ENCODE peak calls at places on chromosome 6, in four cellular contexts. I, Z, B and U are unnamed samples.
A peak's percentile ranks its signal among the peaks of the same experiment; 100 is the strongest.

GRCh38 chr6:44727651-44728630 is 340.4 kb downstream of the CDC5L start:
- DNase-seq in I (no peak), Z (no peak), B (no peak), U (no peak)

GRCh38 chr6:136160255-136160654 is 89.9 kb downstream of the MTFR2 start:
- DNase-seq in I (no peak), Z (no peak), B (no peak), U (no peak)

GRCh38 chr6:131082335-131082734 is 19.3 kb upstream of the EPB41L2 start:
- DNase-seq in I (no peak), Z (no peak), B (no peak), U (no peak)

GRCh38 chr6:16854986-16855385 is 93.7 kb upstream of the ATXN1 start:
- DNase-seq in I (no peak), Z (no peak), B (no peak), U (no peak)

GRCh38 chr6:149756261-149756636 is 6.7 kb downstream of the PCMT1 start:
- DNase-seq in I (no peak), Z (no peak), B (no peak), U (no peak)

GRCh38 chr6:80528115-80528514 is 421.6 kb downstream of the BCKDHB start:
- DNase-seq in I (no peak), Z (no peak), B (no peak), U (no peak)

GRCh38 chr6:39322306-39322850 is at the start of gene KCNK16:
- DNase-seq in I (no peak), Z (no peak), B (no peak), U (no peak)

GRCh38 chr6:84220809-84221409 is 6.5 kb downstream of the CEP162 start:
- DNase-seq in I (no peak), Z (peak; percentile 11), B (peak; percentile 7), U (no peak)

GRCh38 chr6:1473598-1473997 is 84.2 kb downstream of the FOXF2 start:
- DNase-seq in I (no peak), Z (no peak), B (no peak), U (no peak)

GRCh38 chr6:112694986-112695385 is 347.9 kb downstream of the RFPL4B start:
- DNase-seq in I (no peak), Z (no peak), B (no peak), U (no peak)

DNA sequence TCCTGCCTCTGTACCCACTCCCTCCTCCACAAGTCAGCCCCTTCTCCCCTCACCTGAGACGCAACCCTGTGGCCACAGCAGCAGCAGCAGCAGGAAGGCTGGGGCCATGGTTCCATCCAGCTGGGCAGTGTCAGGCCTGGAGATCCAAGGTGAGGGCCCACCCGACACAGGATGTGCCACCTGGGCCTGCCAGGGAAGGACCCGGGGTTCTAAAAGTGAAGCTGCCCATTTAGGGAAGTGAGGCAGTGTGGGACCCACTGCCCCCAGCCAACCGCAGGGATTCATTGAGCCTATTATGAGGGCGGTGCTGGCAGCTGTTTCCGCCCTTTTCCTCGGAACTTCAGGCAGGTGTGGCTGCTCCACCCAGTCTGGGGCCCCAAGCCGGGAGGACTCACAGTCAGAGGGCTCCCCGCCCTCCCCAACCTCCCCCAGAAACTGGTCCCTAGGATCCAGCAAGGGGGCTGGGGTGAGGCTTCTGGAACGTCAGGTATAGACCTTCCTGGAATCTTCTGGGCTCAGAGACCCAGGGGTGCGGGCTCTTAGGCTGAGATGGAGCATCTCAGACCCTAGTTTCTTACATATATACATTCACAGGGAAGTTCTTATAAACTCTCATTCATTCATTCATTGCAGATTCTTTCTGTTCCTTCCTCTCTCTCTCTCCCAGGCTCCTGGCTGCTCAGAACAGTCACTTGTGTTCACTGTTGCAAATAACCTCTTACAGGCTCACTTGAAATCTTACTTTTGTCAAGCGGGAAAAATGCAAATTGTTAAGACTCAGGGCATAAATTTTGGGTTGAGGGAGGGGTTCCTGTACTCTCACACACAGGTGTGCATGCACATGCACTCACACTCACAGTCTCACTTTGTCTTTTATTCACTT is at the start of gene TREML2:
- DNase-seq in I (peak; percentile 92), Z (peak; percentile 67), B (no peak), U (no peak)
- H3K4me3 ChIP-seq in I (peak within 1 kb of the TSS; percentile 21), Z (peak within 1 kb of the TSS; percentile 5), B (no peak within 1 kb of the TSS), U (no peak within 1 kb of the TSS)

GRCh38 chr6:37559060-37559459 is 59.4 kb upstream of the CCDC167 start:
- DNase-seq in I (no peak), Z (no peak), B (no peak), U (no peak)

GRCh38 chr6:37556884-37557644 is 57.4 kb upstream of the CCDC167 start:
- DNase-seq in I (peak; percentile 84), Z (no peak), B (no peak), U (peak; percentile 64)

GRCh38 chr6:37558646-37559045 is 59.0 kb upstream of the CCDC167 start:
- DNase-seq in I (no peak), Z (no peak), B (no peak), U (no peak)

GRCh38 chr6:37558158-37558557 is 58.5 kb upstream of the CCDC167 start:
- DNase-seq in I (no peak), Z (no peak), B (no peak), U (no peak)

DNA sequence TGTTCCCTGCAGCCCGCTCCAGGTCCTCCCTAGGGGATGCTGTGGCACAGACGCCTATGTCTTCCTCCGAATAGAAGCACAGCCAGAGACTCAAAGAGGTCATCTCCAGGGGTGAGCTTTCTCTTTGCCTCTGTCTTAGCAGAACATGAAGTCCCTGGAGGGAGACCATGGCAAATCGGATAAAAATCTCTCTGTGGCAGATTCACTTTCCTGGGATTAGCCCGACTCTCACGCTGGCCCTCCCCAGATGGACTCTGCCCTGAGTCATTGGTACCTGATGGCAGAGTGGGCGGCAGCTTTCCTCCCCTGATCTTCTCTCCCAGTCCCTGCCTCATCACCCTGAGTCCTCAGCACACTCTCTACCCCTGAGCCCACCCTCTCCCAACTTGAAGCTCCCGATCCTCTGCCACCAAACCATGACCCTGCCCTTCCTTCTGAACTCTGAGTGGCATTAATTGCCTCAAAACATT is 58.0 kb upstream of the CCDC167 start:
- DNase-seq in I (no peak), Z (no peak), B (no peak), U (peak; percentile 93)
- H3K27ac ChIP-seq in I (no peak overlapping the region), Z (no peak overlapping the region), B (no peak overlapping the region), U (no peak overlapping the region)

DNA sequence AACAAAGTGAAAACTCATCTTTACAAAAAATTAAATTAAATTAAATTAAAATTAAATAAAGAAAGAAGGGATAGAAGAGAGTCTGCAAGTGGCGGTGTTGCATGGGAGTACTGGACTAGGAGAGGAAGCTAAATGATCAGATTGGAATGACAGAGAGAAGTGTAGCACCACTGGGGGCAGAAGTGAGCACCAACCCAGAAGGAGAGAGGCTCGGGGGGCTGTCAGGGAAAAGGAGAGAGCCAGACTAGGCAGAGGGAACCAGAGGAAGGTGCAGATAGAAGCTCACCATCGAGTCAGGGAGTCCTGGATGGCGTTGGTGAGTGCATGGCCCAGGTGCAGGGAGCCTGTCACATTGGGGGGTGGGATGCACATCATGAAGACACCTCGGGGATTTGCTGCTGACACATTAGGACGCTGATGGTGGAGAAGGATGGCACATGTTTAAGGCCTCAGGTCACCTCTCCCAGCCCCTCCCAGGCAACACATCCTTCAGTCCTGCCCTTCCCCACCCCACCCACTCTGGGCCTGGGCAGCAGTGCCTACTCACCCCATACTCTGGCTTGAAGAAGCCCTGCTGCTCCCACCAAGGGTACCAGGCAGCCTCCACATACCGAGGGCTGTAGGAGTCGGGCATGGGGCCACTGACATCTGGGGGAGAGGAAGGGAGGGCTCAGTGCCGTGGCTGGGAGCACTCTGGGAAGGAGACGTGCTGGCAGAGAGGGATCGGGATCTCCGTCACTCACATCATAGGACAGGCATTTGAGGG is 4.0 kb downstream of the VARS1 start:
- DNase-seq in I (no peak), Z (peak; percentile 84), B (peak; percentile 86), U (peak; percentile 85)
- TF ChIP-seq CTCF in I (no peak), Z (peak; percentile 92), B (peak; percentile 68), U (peak; percentile 88)

DNA sequence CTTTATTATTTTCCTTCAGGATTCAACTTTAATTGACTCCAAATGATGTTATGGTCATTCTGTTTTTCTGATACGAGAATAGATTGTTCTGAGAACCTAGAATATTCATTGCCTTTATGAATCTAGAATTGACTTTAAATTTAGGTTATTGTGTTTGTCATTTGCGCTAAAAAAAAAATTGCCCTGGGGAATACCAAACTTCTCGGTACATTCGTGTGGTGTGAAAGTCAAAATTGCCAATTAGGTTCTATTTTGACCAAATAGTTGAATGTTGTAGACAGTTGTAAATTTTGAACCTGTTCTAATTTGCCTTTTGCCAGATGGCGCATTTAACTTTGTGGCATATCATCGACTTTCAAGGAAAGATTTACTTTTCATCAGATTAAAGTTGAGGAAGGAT is 3.0 kb downstream of the WTAP start:
- DNase-seq in I (no peak), Z (no peak), B (no peak), U (no peak)
- H3K4me3 ChIP-seq in I (no peak overlapping the region), Z (no peak overlapping the region), B (no peak overlapping the region), U (no peak overlapping the region)

DNA sequence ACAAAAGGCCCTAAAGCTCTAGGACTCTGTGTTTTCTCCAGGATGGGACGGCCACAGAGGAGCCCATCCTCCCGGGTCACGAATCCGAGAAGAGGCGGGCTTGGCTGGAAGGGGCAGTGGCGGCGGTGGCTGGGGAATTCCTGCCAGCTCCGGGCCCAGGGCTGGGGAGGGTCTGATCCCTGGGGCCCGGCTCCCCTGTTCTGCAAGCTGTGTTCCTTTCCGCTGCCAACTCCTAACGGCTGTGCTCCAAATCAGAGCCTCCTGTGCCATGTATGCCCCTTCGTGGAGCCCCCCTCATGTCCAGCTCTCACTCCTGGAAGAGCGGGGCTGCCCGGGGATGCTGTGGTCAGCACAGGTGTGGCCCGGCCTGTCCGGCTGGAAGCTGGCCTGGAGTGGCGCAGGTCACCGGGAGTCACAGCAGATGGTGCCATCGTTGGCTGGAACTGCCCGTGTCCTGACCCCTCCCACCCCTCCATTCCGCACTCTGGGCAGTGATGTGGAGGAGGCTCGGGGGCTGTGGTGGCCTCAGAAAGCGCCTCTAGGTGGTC is 88.2 kb upstream of the MPC1 start:
- DNase-seq in I (peak; percentile 47), Z (no peak), B (no peak), U (no peak)
- H3K27ac ChIP-seq in I (no peak overlapping the region), Z (no peak overlapping the region), B (peak overlapping the region; percentile 87), U (no peak overlapping the region)

DNA sequence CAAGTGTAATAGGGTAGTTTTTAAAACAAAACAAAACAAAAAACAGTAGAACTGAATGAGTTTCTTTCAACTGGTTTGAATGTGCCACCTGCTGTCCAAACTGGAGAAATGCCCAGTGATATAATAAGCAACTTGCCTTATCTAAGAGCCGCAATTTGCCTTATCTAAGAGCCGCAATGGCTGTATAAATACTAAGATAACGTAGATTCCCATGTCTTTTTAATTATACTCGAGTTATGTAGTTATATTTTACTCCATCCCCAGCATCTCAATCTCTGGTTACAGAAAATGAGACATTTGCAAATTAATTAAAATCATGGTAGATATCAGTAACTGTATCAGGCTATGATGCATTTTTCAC is 67.2 kb downstream of the RPP40 start:
- DNase-seq in I (no peak), Z (peak; percentile 75), B (peak; percentile 62), U (no peak)
- TF ChIP-seq CTCF in I (peak; percentile 46), Z (peak; percentile 69), B (peak; percentile 73), U (peak; percentile 63)

GRCh38 chr6:117495873-117496272 is 13.4 kb downstream of the DCBLD1 start:
- DNase-seq in I (no peak), Z (no peak), B (no peak), U (no peak)
- H3K4me3 ChIP-seq in I (no peak overlapping the region), Z (no peak overlapping the region), B (no peak overlapping the region), U (no peak overlapping the region)

DNA sequence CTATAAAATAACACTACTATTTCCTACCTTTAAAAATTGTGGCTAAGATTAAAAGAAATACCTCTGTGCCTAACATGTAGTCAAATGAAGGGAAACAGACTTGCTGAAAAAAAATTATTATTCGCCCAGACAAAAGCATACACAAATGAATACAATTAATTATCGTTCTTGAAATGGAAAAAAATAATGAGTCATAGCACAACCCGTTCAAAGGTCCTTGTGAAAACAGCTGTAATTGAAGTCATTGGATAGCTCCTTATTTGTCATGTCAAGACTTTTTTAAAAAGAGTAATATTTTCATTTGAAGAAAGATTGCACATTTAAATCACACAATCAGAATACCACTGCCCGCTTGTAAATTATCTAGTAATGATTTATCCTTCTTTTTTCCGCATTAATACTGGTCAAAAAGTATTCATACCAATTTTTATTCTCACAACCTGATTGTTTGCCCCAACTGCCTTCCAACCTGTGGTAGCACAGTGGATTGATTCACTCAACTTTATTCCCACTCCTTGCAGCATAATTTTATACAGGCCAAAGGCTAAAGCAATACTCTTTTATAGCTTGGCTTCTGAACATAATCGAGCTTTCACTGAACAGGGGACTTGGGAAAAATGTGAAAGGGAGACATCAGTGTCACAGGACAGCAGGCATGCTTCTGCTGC is 655.2 kb upstream of the MAP3K7 start:
- DNase-seq in I (no peak), Z (no peak), B (no peak), U (no peak)
- H3K27ac ChIP-seq in I (no peak overlapping the region), Z (no peak overlapping the region), B (no peak overlapping the region), U (no peak overlapping the region)